ENCODE peak calls at places on chromosomes 11 and 22, in ten cellular contexts. V, B, K, X, E, M, D, O, J and Y are unnamed samples.

GRCh38 chr22:48459259-48459658 is 1368.4 kb downstream of the BRD1 start:
- DNase-seq in J (no peak), D (no peak), V (no peak), O (no peak), B (no peak), X (no peak), E (no peak), K (no peak), M (no peak), Y (no peak)

GRCh38 chr22:42717197-42717967 is 3.3 kb downstream of the A4GALT start:
- DNase-seq in O (peak; percentile 25), E (peak; percentile 88), V (no peak), B (no peak), D (no peak), K (no peak), J (no peak), M (no peak), X (no peak), Y (no peak)

GRCh38 chr11:63985812-63986155 is 454 bp upstream of the OTUB1 start:
- DNase-seq in K (peak; percentile 60), X (no peak), V (peak; percentile 84), J (no peak), E (no peak), O (no peak), M (no peak), D (peak; percentile 47), B (no peak), Y (no peak)

GRCh38 chr11:114479331-114479730 is 40.1 kb downstream of the REXO2 start:
- DNase-seq in E (no peak), V (no peak), D (no peak), O (no peak), M (no peak), J (no peak), K (no peak), B (no peak), X (no peak), Y (no peak)

GRCh38 chr22:40463017-40463631 is 92.7 kb downstream of the SGSM3 start:
- DNase-seq in D (no peak), B (no peak), J (no peak), K (no peak), E (no peak), O (no peak), X (no peak), V (peak; percentile 69), M (no peak), Y (no peak)

GRCh38 chr11:59674291-59674690 is 5.5 kb upstream of the PATL1 start:
- DNase-seq in X (no peak), V (no peak), D (no peak), B (no peak), J (no peak), K (no peak), E (no peak), M (no peak), O (no peak), Y (no peak)

GRCh38 chr11:64289011-64289564 is 2.0 kb upstream of the KCNK4 start:
- DNase-seq in J (no peak), D (no peak), B (no peak), V (no peak), O (no peak), M (no peak), E (no peak), X (no peak), K (no peak), Y (no peak)

GRCh38 chr11:47056261-47056915 is 119.8 kb downstream of the CSTPP1 start:
- DNase-seq in J (no peak), O (no peak), M (no peak), D (no peak), E (no peak), B (no peak), K (no peak), V (no peak), X (no peak), Y (no peak)

GRCh38 chr11:126194121-126194543 is 17.3 kb downstream of the RPUSD4 start:
- DNase-seq in X (peak; percentile 80), B (peak; percentile 58), J (no peak), M (peak; percentile 61), O (peak; percentile 48), K (peak; percentile 82), E (no peak), V (no peak), D (no peak), Y (peak; percentile 66)

GRCh38 chr11:108216988-108217387 is 5.5 kb downstream of the NPAT start:
- DNase-seq in E (no peak), D (no peak), K (no peak), B (no peak), O (no peak), V (no peak), M (no peak), X (no peak), J (no peak), Y (no peak)

GRCh38 chr11:70848243-70848750 is 404.1 kb downstream of the SHANK2 start:
- DNase-seq in X (no peak), O (no peak), E (no peak), M (no peak), J (no peak), V (no peak), K (no peak), B (no peak), D (no peak), Y (no peak)

GRCh38 chr11:59698506-59698905 is 15.1 kb downstream of the OR10V1 start:
- DNase-seq in B (no peak), X (no peak), V (no peak), J (no peak), D (no peak), M (no peak), O (no peak), E (no peak), K (no peak), Y (no peak)

GRCh38 chr11:74437441-74437840 is 29.9 kb downstream of the KCNE3 start:
- DNase-seq in E (no peak), V (no peak), D (no peak), X (peak; percentile 31), J (no peak), B (no peak), O (no peak), K (no peak), M (no peak), Y (no peak)

DNA sequence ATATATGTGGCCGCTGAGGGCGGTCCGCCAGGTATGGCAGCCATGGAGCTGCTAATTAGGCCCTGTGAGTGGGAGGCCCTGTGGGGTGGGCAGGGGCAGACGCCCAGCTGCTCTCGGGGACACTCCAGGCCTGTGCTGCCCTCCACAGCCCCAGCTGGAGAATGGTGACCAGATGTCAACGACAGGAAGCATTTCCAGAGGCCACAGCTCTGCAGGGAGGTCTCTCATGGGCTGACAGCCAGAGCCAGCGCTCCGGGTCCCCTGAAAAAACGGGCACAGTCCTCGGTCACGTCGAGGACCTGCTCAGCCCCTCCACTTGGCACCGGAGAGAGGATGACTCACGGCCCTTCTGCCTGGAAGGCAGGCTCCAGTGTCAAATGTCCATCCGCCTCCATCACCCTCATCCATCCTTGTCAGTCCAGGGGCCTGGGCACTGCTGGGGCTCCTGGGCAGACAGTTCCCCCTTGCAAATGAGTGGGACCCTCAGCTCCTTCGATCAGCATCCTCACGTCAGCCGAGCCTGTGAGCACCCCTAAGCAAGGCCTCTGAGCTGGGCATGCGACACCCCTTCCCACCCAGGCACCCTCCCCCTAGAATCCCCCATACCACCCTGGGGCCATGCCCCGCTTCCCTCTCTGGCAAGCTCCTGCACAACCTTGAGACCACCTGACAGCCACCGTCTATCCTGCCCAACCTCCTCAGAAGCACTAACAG is 1.9 kb downstream of the BID start:
- DNase-seq in J (no peak), V (no peak), M (no peak), K (peak; percentile 87), E (no peak), D (no peak), B (no peak), O (peak; percentile 64), X (peak; percentile 53), Y (no peak)
- TF ChIP-seq CTCF in J (no peak), V (no peak), M (no peak), K (no peak), E (no peak), D (no peak), B (no peak), O (no peak), X (no peak), Y (no peak)

GRCh38 chr11:77166021-77166420 is 38.0 kb downstream of the MYO7A start:
- DNase-seq in M (no peak), J (no peak), B (no peak), V (no peak), X (no peak), D (no peak), E (no peak), O (no peak), K (no peak), Y (no peak)
- H3K27ac ChIP-seq in M (no peak overlapping the region), J (no peak overlapping the region), B (no peak overlapping the region), V (no peak overlapping the region), X (no peak overlapping the region), D (no peak overlapping the region), E (no peak overlapping the region), O (no peak overlapping the region), K (no peak overlapping the region), Y (no peak overlapping the region)

DNA sequence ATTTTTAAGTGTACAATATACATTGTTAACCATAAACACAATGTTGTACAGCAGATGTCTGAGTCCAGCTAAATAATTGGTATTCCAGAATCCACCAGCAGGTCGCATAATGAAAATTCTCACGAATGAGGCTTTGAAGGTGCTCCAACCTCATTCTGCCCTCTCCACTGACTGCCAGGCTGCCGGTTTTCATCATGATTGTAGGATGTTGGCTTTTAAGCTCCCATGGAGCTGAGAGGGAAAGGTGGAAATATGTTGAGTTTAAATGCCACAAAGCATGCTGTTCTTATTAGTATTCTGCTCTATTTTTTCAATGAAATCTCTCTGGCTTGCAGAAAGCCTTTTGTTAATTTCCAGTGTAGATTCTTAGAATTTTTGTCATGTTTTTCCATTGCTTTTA is 337.2 kb upstream of the DDI1 start:
- DNase-seq in X (peak; percentile 11), J (no peak), E (no peak), D (no peak), K (no peak), O (no peak), B (no peak), V (no peak), M (no peak), Y (no peak)
- TF ChIP-seq CTCF in X (peak; percentile 24), J (no peak), E (no peak), D (no peak), K (peak; percentile 15), O (no peak), B (no peak), V (no peak), M (no peak), Y (no peak)

GRCh38 chr11:44589301-44589700 is 23.8 kb downstream of the CD82 start:
- DNase-seq in M (no peak), O (no peak), J (no peak), E (no peak), D (no peak), X (no peak), V (no peak), B (no peak), K (no peak), Y (no peak)

GRCh38 chr11:44595006-44595405 is 29.5 kb downstream of the CD82 start:
- DNase-seq in O (no peak), B (no peak), X (no peak), V (no peak), K (no peak), M (no peak), E (no peak), J (no peak), D (no peak), Y (no peak)

GRCh38 chr11:44592125-44592643 is 26.7 kb downstream of the CD82 start:
- DNase-seq in O (no peak), M (no peak), B (no peak), K (no peak), V (no peak), J (no peak), X (no peak), D (no peak), E (no peak), Y (no peak)

GRCh38 chr11:44593194-44593593 is 27.7 kb downstream of the CD82 start:
- DNase-seq in M (no peak), J (no peak), X (no peak), D (no peak), V (no peak), K (peak; percentile 67), E (no peak), B (no peak), O (no peak), Y (no peak)

GRCh38 chr11:44590769-44591168 is 25.3 kb downstream of the CD82 start:
- DNase-seq in B (no peak), O (no peak), X (no peak), D (no peak), K (no peak), E (no peak), V (no peak), M (no peak), J (no peak), Y (no peak)
- H3K27ac ChIP-seq in B (no peak overlapping the region), O (no peak overlapping the region), X (no peak overlapping the region), D (no peak overlapping the region), K (no peak overlapping the region), E (no peak overlapping the region), V (no peak overlapping the region), M (no peak overlapping the region), J (no peak overlapping the region), Y (no peak overlapping the region)